ENCODE peak calls at places on chromosomes 13 and 19, in four cellular contexts. K, R, Z and T are unnamed samples.
A peak's percentile ranks its signal among the peaks of the same experiment; 100 is the strongest.

GRCh38 chr13:73286177-73286576 is 227.4 kb downstream of the KLF5 start:
- DNase-seq in K (peak; percentile 7), R (no peak), Z (no peak), T (no peak)

GRCh38 chr19:8611890-8612806 is 1.6 kb upstream of the ADAMTS10 start:
- DNase-seq in K (peak; percentile 74), R (no peak), Z (peak; percentile 34), T (peak; percentile 24)

GRCh38 chr13:39699274-39699673 is 43.8 kb downstream of the COG6 start:
- DNase-seq in K (no peak), R (no peak), Z (no peak), T (no peak)

GRCh38 chr19:11339254-11340098 is at the start of gene RAB3D:
- DNase-seq in K (peak; percentile 98), R (peak; percentile 84), Z (peak; percentile 91), T (peak; percentile 95)

GRCh38 chr13:93309886-93310520 is 83.4 kb downstream of the GPC6 start:
- DNase-seq in K (no peak), R (no peak), Z (peak; percentile 61), T (peak; percentile 9)

GRCh38 chr13:80055804-80056203 is 285.1 kb downstream of the SPRY2 start:
- DNase-seq in K (no peak), R (no peak), Z (no peak), T (no peak)

GRCh38 chr13:83503424-83503823 is 378.9 kb downstream of the SLITRK1 start:
- DNase-seq in K (no peak), R (no peak), Z (peak; percentile 55), T (no peak)

GRCh38 chr13:26061947-26062346 is 10.1 kb upstream of the SHISA2 start:
- DNase-seq in K (no peak), R (no peak), Z (peak; percentile 67), T (no peak)

GRCh38 chr13:78603240-78603947 is at the start of gene POU4F1:
- DNase-seq in K (peak; percentile 94), R (no peak), Z (no peak), T (peak; percentile 91)

GRCh38 chr19:1027953-1028902 is 1.8 kb downstream of the CNN2 start:
- DNase-seq in K (peak; percentile 92), R (peak; percentile 79), Z (peak; percentile 92), T (peak; percentile 86)

GRCh38 chr19:2015611-2015950 is at the start of gene BTBD2:
- DNase-seq in K (peak; percentile 70), R (no peak), Z (peak; percentile 71), T (peak; percentile 73)

GRCh38 chr13:45456196-45456972 is 8.4 kb upstream of the COG3 start:
- DNase-seq in K (no peak), R (no peak), Z (peak; percentile 66), T (no peak)

GRCh38 chr13:30832845-30833332 is 73.2 kb upstream of the MEDAG start:
- DNase-seq in K (peak; percentile 33), R (peak; percentile 58), Z (peak; percentile 86), T (peak; percentile 93)

GRCh38 chr13:99565478-99566124 is 64.3 kb downstream of the TM9SF2 start:
- DNase-seq in K (peak; percentile 59), R (no peak), Z (no peak), T (no peak)

GRCh38 chr13:44523176-44524017 is 52.7 kb downstream of the TSC22D1 start:
- DNase-seq in K (peak; percentile 19), R (no peak), Z (peak; percentile 61), T (peak; percentile 53)

GRCh38 chr19:16111909-16112752 is 442 bp downstream of the RAB8A start:
- DNase-seq in K (no peak), R (no peak), Z (no peak), T (no peak)

GRCh38 chr13:40189885-40190655 is 476.4 kb downstream of the FOXO1 start:
- DNase-seq in K (no peak), R (no peak), Z (no peak), T (no peak)

GRCh38 chr19:46725859-46726393 is 9.0 kb upstream of the PRKD2 start:
- DNase-seq in K (no peak), R (peak; percentile 0), Z (no peak), T (no peak)

GRCh38 chr19:45954132-45954531 is 19.5 kb downstream of the NOVA2 start:
- DNase-seq in K (peak; percentile 64), R (no peak), Z (no peak), T (peak; percentile 25)

GRCh38 chr13:19713186-19713965 is 69.4 kb downstream of the PSPC1 start:
- DNase-seq in K (no peak), R (no peak), Z (peak; percentile 87), T (no peak)

GRCh38 chr13:66313408-66313807 is 916.7 kb downstream of the PCDH9 start:
- DNase-seq in K (no peak), R (no peak), Z (no peak), T (peak; percentile 3)

GRCh38 chr13:94595943-94596574 is at the start of gene TGDS:
- DNase-seq in K (peak; percentile 97), R (peak; percentile 61), Z (peak; percentile 94), T (peak; percentile 88)

GRCh38 chr13:111904166-111904565 is 162.8 kb upstream of the SOX1 start:
- DNase-seq in K (no peak), R (no peak), Z (no peak), T (no peak)

GRCh38 chr19:37692956-37693660 is 26.5 kb downstream of the ZNF607 start:
- DNase-seq in K (no peak), R (no peak), Z (no peak), T (peak; percentile 36)

GRCh38 chr19:23974941-23975340 is 60.3 kb downstream of the ZNF726 start:
- DNase-seq in K (no peak), R (no peak), Z (no peak), T (no peak)

GRCh38 chr13:73657821-73658540 is 476.2 kb downstream of the KLF12 start:
- DNase-seq in K (no peak), R (no peak), Z (peak; percentile 9), T (no peak)

GRCh38 chr19:7417671-7418324 is 69.1 kb downstream of the ARHGEF18 start:
- DNase-seq in K (peak; percentile 11), R (no peak), Z (no peak), T (no peak)

GRCh38 chr13:21901326-21901725 is 230.5 kb downstream of the FGF9 start:
- DNase-seq in K (no peak), R (no peak), Z (no peak), T (no peak)